ENCODE peak calls at places on chromosomes 4 and X, in six cellular contexts. X is HCT116, B is SK-N-SH, T is breast epithelium, F is stomach, G is sigmoid colon. Q is an unnamed sample.

GRCh38 chr4:152099061-152099425 is 338.2 kb upstream of the GATB start:
- DNase-seq in X (no peak), B (no peak), T (no peak), F (no peak), G (no peak), Q (no peak)

GRCh38 chr4:125735107-125735506 is 420.4 kb downstream of the FAT4 start:
- DNase-seq in X (no peak), B (peak; percentile 15), T (no peak), F (no peak), G (no peak), Q (no peak)

GRCh38 chr4:79756496-79756895 is 316.5 kb downstream of the ANTXR2 start:
- DNase-seq in X (no peak), B (no peak), T (no peak), F (no peak), G (no peak), Q (no peak)

GRCh38 chr4:71186566-71187398 is 152.0 kb upstream of the SLC4A4 start:
- DNase-seq in X (no peak), B (peak; percentile 61), T (no peak), F (peak; percentile 71), G (peak; percentile 68), Q (peak; percentile 74)

GRCh38 chr4:121256346-121256745 is 92.2 kb upstream of the TNIP3 start:
- DNase-seq in X (peak; percentile 13), B (no peak), T (no peak), F (no peak), G (no peak), Q (no peak)

GRCh38 chr4:75555294-75556164 is at the start of gene ODAPH:
- DNase-seq in X (no peak), B (no peak), T (no peak), F (no peak), G (no peak), Q (peak; percentile 38)

GRCh38 chr4:79147251-79147650 is 178.6 kb downstream of the NAA11 start:
- DNase-seq in X (no peak), B (no peak), T (no peak), F (no peak), G (no peak), Q (no peak)

GRCh38 chr4:13783800-13784411 is 156.4 kb upstream of the BOD1L1 start:
- DNase-seq in X (no peak), B (no peak), T (no peak), F (no peak), G (no peak), Q (no peak)

GRCh38 chrX:17405225-17405969 is 30.4 kb downstream of the NHS start:
- DNase-seq in X (peak; percentile 66), B (no peak), T (no peak), F (no peak), G (no peak), Q (no peak)

GRCh38 chr4:121656269-121656641 is 40.5 kb downstream of the ANXA5 start:
- DNase-seq in X (peak; percentile 65), B (peak; percentile 33), T (peak; percentile 20), F (peak; percentile 26), G (no peak), Q (peak; percentile 10)

GRCh38 chr4:151649461-151649860 is 111.3 kb downstream of the GATB start:
- DNase-seq in X (no peak), B (no peak), T (no peak), F (no peak), G (no peak), Q (no peak)

GRCh38 chrX:132258509-132258908 is 39.3 kb upstream of the RAP2C start:
- DNase-seq in X (no peak), B (no peak), T (no peak), F (no peak), G (no peak), Q (no peak)

GRCh38 chrX:42027367-42028025 is 104.1 kb upstream of the CASK start:
- DNase-seq in X (no peak), B (no peak), T (no peak), F (peak; percentile 32), G (no peak), Q (no peak)

GRCh38 chr4:42078184-42078801 is 74.2 kb downstream of the BEND4 start:
- DNase-seq in X (no peak), B (no peak), T (no peak), F (no peak), G (no peak), Q (no peak)

GRCh38 chr4:21768349-21769310 is 179.9 kb downstream of the KCNIP4 start:
- DNase-seq in X (peak; percentile 28), B (peak; percentile 18), T (no peak), F (no peak), G (no peak), Q (no peak)

GRCh38 chr4:17613761-17614415 is 553 bp upstream of the MED28 start:
- DNase-seq in X (no peak), B (no peak), T (no peak), F (no peak), G (peak; percentile 76), Q (no peak)

GRCh38 chr4:81421346-81422218 is 50.1 kb downstream of the RASGEF1B start:
- DNase-seq in X (no peak), B (no peak), T (no peak), F (peak; percentile 48), G (no peak), Q (peak; percentile 55)

GRCh38 chrX:72296991-72297390 is 8.7 kb downstream of the CITED1 start:
- DNase-seq in X (no peak), B (no peak), T (no peak), F (no peak), G (no peak), Q (no peak)

GRCh38 chr4:33980361-33980760 is 2264.0 kb downstream of the ARAP2 start:
- DNase-seq in X (no peak), B (no peak), T (no peak), F (no peak), G (no peak), Q (no peak)

GRCh38 chr4:21304061-21304541 is 603.8 kb downstream of the PACRGL start:
- DNase-seq in X (no peak), B (peak; percentile 71), T (no peak), F (peak; percentile 43), G (no peak), Q (no peak)

GRCh38 chrX:43958529-43958928 is 14.7 kb downstream of the NDP start:
- DNase-seq in X (peak; percentile 81), B (peak; percentile 64), T (no peak), F (no peak), G (no peak), Q (peak; percentile 12)

GRCh38 chr4:705278-706082 is at the start of gene PCGF3:
- DNase-seq in X (peak; percentile 85), B (peak; percentile 100), T (peak; percentile 93), F (peak; percentile 99), G (peak; percentile 99), Q (peak; percentile 99)

GRCh38 chrX:1134156-1134555 is 78.3 kb downstream of the CRLF2 start:
- DNase-seq in X (no peak), B (no peak), T (no peak), F (no peak), G (peak; percentile 28), Q (no peak)

GRCh38 chr4:965766-966134 is 7.6 kb downstream of the DGKQ start:
- DNase-seq in X (no peak), B (no peak), T (no peak), F (no peak), G (no peak), Q (no peak)

GRCh38 chrX:53435997-53436396 is 1.8 kb upstream of the HSD17B10 start:
- DNase-seq in X (peak; percentile 51), B (peak; percentile 84), T (peak; percentile 59), F (peak; percentile 74), G (peak; percentile 74), Q (peak; percentile 67)

GRCh38 chr4:10075953-10076391 is 40.6 kb downstream of the WDR1 start:
- DNase-seq in X (no peak), B (no peak), T (no peak), F (peak; percentile 22), G (peak; percentile 66), Q (no peak)

GRCh38 chr4:142913034-142913433 is 66.9 kb upstream of the INPP4B start:
- DNase-seq in X (no peak), B (no peak), T (no peak), F (no peak), G (no peak), Q (no peak)
- TF ChIP-seq POLR2AphosphoS5 in X (no peak), B (no peak), T (no peak), F (no peak), G (peak; percentile 24), Q (peak; percentile 20)

DNA sequence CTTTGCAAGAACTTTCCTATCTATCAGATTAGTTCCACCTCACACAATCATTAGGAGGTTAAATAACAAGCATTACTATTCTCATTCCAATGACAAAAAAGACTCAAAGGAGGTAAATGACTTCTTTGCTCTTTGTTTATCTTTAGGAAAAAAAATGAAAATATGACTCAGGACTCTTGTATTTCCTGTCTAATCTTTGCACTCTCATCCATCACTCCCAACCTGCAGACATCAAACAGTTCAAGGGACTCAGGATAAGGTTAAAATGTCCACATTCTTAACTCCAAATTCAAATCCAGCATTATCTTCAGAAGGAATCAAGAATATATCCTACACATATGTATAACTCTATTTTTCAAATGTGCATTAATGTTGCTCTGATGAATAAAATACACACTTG is 139.6 kb downstream of the UNC5C start:
- DNase-seq in X (no peak), B (no peak), T (no peak), F (no peak), G (no peak), Q (no peak)
- H3K4me1 ChIP-seq in X (peaks cover 3% of the 10 kb centered on the region), B (peaks cover 57% of the 10 kb centered on the region), T (no peaks in the 10 kb centered on the region), F (no peaks in the 10 kb centered on the region), G (no peaks in the 10 kb centered on the region), Q (no peaks in the 10 kb centered on the region)

GRCh38 chr4:25417014-25417413 is 40.0 kb downstream of the ANAPC4 start:
- DNase-seq in X (no peak), B (no peak), T (no peak), F (no peak), G (no peak), Q (no peak)

GRCh38 chr4:25410820-25411529 is 33.9 kb downstream of the ANAPC4 start:
- DNase-seq in X (no peak), B (no peak), T (no peak), F (no peak), G (no peak), Q (no peak)

GRCh38 chr4:25413261-25413660 is 36.2 kb downstream of the ANAPC4 start:
- DNase-seq in X (no peak), B (no peak), T (no peak), F (no peak), G (no peak), Q (no peak)
- TF ChIP-seq POLR2AphosphoS5 in X (no peak), B (no peak), T (no peak), F (no peak), G (no peak), Q (no peak)

GRCh38 chr4:141570290-141570689 is 66.1 kb upstream of the IL15 start:
- DNase-seq in X (no peak), B (no peak), T (no peak), F (no peak), G (no peak), Q (no peak)
- H3K4me1 ChIP-seq in X (no peaks in the 10 kb centered on the region), B (no peaks in the 10 kb centered on the region), T (no peaks in the 10 kb centered on the region), F (no peaks in the 10 kb centered on the region), G (no peaks in the 10 kb centered on the region), Q (no peaks in the 10 kb centered on the region)

Q was measured in transverse colon.